ENCODE peak calls at places on chromosomes 11 and 22, in eight cellular contexts. L is psoas muscle, Z is lower lobe of right lung, J is BJ, E is tibial nerve, Y is cardiac fibroblast, Q is thoracic aorta, G is ovary. B is an unnamed sample.

GRCh38 chr22:42763965-42764480 is 43.4 kb upstream of the A4GALT start:
- DNase-seq in Y (no peak), E (no peak), Z (no peak), L (no peak), Q (no peak), J (no peak), G (no peak), B (no peak)

GRCh38 chr22:49524362-49524761 is 303.3 kb downstream of the BRD1 start:
- DNase-seq in E (no peak), Y (no peak), G (no peak), Z (no peak), L (no peak), Q (no peak), J (no peak), B (no peak)

GRCh38 chr22:27252282-27253049 is 549.1 kb downstream of the MN1 start:
- DNase-seq in Z (no peak), L (peak), G (no peak), E (no peak), J (peak), Y (peak), Q (no peak), B (peak)

GRCh38 chr22:44661659-44662569 is 40.1 kb upstream of the PRR5 start:
- DNase-seq in Z (peak), E (no peak), L (peak), Y (no peak), J (no peak), Q (no peak), G (no peak), B (no peak)

GRCh38 chr22:46538816-46539163 is 1.4 kb upstream of the CELSR1 start:
- DNase-seq in L (no peak), Z (no peak), G (no peak), Y (peak), J (no peak), Q (no peak), E (no peak), B (no peak)

GRCh38 chr22:36746571-36746970 is 29.3 kb downstream of the IFT27 start:
- DNase-seq in J (no peak), Z (no peak), G (no peak), E (no peak), Q (no peak), Y (no peak), L (no peak), B (no peak)

GRCh38 chr11:35609656-35610055 is 8.6 kb upstream of the FJX1 start:
- DNase-seq in E (no peak), Q (no peak), Z (no peak), J (no peak), L (no peak), G (no peak), Y (no peak), B (no peak)

GRCh38 chr11:27563201-27563600 is 56.6 kb upstream of the LIN7C start:
- DNase-seq in Y (peak), Q (no peak), G (no peak), Z (no peak), L (no peak), J (no peak), E (no peak), B (no peak)

GRCh38 chr22:50684986-50685385 is 12.4 kb downstream of the SHANK3 start:
- DNase-seq in E (no peak), J (no peak), Z (no peak), L (no peak), Q (no peak), G (no peak), Y (peak), B (peak)

GRCh38 chr22:20610243-20610686 is 102.9 kb downstream of the MED15 start:
- DNase-seq in Q (no peak), G (no peak), E (no peak), L (no peak), J (no peak), Y (no peak), Z (peak), B (no peak)

GRCh38 chr11:127376316-127376715 is 375.7 kb upstream of the KIRREL3 start:
- DNase-seq in Z (no peak), L (no peak), J (no peak), Y (no peak), Q (no peak), E (no peak), G (no peak), B (no peak)

GRCh38 chr11:122439911-122440782 is 215.4 kb upstream of the UBASH3B start:
- DNase-seq in E (no peak), L (peak), J (no peak), Y (peak), G (peak), Q (no peak), Z (no peak), B (no peak)

GRCh38 chr11:16193897-16194381 is 162.4 kb downstream of the SOX6 start:
- DNase-seq in Q (no peak), Y (no peak), Z (no peak), J (no peak), L (no peak), G (no peak), E (no peak), B (no peak)

GRCh38 chr22:26756675-26757293 is 99.4 kb downstream of the MIAT start:
- DNase-seq in Q (peak), E (peak), G (peak), J (no peak), Y (peak), L (peak), Z (peak), B (peak)

GRCh38 chr11:61372659-61373058 is 10.5 kb downstream of the TMEM138 start:
- DNase-seq in Y (no peak), L (no peak), Z (no peak), J (no peak), Q (no peak), E (no peak), G (no peak), B (no peak)

GRCh38 chr11:34492806-34493414 is 20.7 kb downstream of the ELF5 start:
- DNase-seq in L (no peak), Y (peak), E (peak), J (no peak), Z (peak), Q (no peak), G (peak), B (no peak)

GRCh38 chr11:79466411-79466810 is 25.6 kb upstream of the TENM4 start:
- DNase-seq in J (no peak), Q (no peak), E (no peak), Z (no peak), L (no peak), Y (peak), G (no peak), B (no peak)

GRCh38 chr11:68982134-68982533 is 1.3 kb upstream of the MRGPRD start:
- DNase-seq in G (no peak), Q (no peak), E (no peak), L (no peak), Z (no peak), J (no peak), Y (no peak), B (no peak)

GRCh38 chr11:44279483-44279882 is 30.5 kb downstream of the ALX4 start:
- DNase-seq in E (no peak), J (no peak), Q (no peak), G (no peak), L (no peak), Y (no peak), Z (no peak), B (no peak)

GRCh38 chr11:85680897-85681296 is 5.1 kb downstream of the CCDC89 start:
- DNase-seq in J (no peak), Z (no peak), Q (no peak), Y (no peak), G (no peak), E (no peak), L (no peak), B (no peak)

GRCh38 chr11:39374963-39375698 is 2084.3 kb downstream of the LRRC4C start:
- DNase-seq in G (no peak), Y (peak), J (no peak), Q (no peak), E (no peak), L (no peak), Z (no peak), B (no peak)

GRCh38 chr11:65851083-65851579 is 6.8 kb downstream of the CFL1 start:
- DNase-seq in Y (peak), Q (no peak), G (no peak), J (no peak), Z (no peak), E (no peak), L (no peak), B (no peak)

GRCh38 chr11:116427903-116428637 is 344.7 kb downstream of the BUD13 start:
- DNase-seq in G (peak), E (peak), Y (no peak), L (no peak), Z (no peak), J (no peak), Q (no peak), B (no peak)

GRCh38 chr11:126484266-126484665 is 128.8 kb downstream of the ST3GAL4 start:
- DNase-seq in Y (peak), G (no peak), Z (no peak), E (no peak), Q (no peak), J (no peak), L (no peak), B (no peak)

GRCh38 chr11:57792870-57793269 is 31.3 kb downstream of the CTNND1 start:
- DNase-seq in Z (no peak), Q (no peak), E (no peak), G (no peak), J (no peak), L (no peak), Y (peak), B (no peak)

GRCh38 chr11:33753304-33753703 is 17.1 kb upstream of the CD59 start:
- DNase-seq in Z (no peak), L (peak), Y (peak), E (no peak), G (no peak), J (no peak), Q (no peak), B (no peak)

GRCh38 chr22:37884420-37884819 is 21.7 kb upstream of the MICALL1 start:
- DNase-seq in L (no peak), Q (no peak), E (no peak), J (peak), G (no peak), Z (no peak), Y (no peak), B (no peak)

GRCh38 chr22:38570841-38571364 is 920 bp upstream of the DMC1 start:
- DNase-seq in J (no peak), Z (peak), L (peak), Y (peak), E (no peak), Q (no peak), G (peak), B (peak)

GRCh38 chr11:112965601-112966125 is 4.4 kb downstream of the NCAM1 start:
- DNase-seq in Z (no peak), Y (no peak), Q (no peak), E (no peak), L (no peak), J (no peak), G (no peak), B (no peak)

GRCh38 chr11:112961751-112962747 is 829 bp downstream of the NCAM1 start:
- DNase-seq in E (no peak), L (peak), Z (peak), Q (no peak), J (no peak), Y (no peak), G (peak), B (peak)

GRCh38 chr11:112963368-112963955 is 2.2 kb downstream of the NCAM1 start:
- DNase-seq in J (no peak), Y (no peak), Z (no peak), G (peak), Q (no peak), L (peak), E (no peak), B (no peak)

GRCh38 chr11:112961146-112961668 is at the start of gene NCAM1:
- DNase-seq in L (peak), G (peak), Q (peak), Z (peak), E (peak), Y (peak), J (no peak), B (peak)

GRCh38 chr11:112962854-112963367 is 1.7 kb downstream of the NCAM1 start:
- DNase-seq in J (no peak), G (peak), E (no peak), Y (no peak), L (peak), Z (peak), Q (peak), B (peak)
- TF ChIP-seq CTCF in J (no peak), G (no peak), E (no peak), Y (no peak), L (no peak), Z (no peak), Q (no peak), B (no peak)

GRCh38 chr22:35116269-35116668 is 50.3 kb downstream of the ISX start:
- DNase-seq in G (no peak), Y (no peak), J (no peak), L (no peak), Q (no peak), E (no peak), Z (no peak), B (no peak)

GRCh38 chr22:35114296-35114980 is 48.5 kb downstream of the ISX start:
- DNase-seq in J (no peak), E (no peak), Z (no peak), Y (no peak), G (no peak), L (no peak), Q (no peak), B (no peak)

GRCh38 chr22:35119494-35119893 is 53.5 kb downstream of the ISX start:
- DNase-seq in Z (no peak), L (no peak), G (no peak), Q (no peak), J (no peak), Y (no peak), E (no peak), B (no peak)

GRCh38 chr22:35115515-35115914 is 49.6 kb downstream of the ISX start:
- DNase-seq in J (no peak), G (no peak), Y (no peak), E (no peak), L (no peak), Z (no peak), Q (no peak), B (no peak)

GRCh38 chr22:35116817-35117216 is 50.9 kb downstream of the ISX start:
- DNase-seq in J (no peak), L (no peak), Q (no peak), Z (no peak), G (no peak), Y (no peak), E (no peak), B (no peak)
- TF ChIP-seq CTCF in J (no peak), L (no peak), Q (no peak), Z (no peak), G (no peak), Y (no peak), E (no peak), B (no peak)

GRCh38 chr11:72103754-72104167 is 664 bp upstream of the LAMTOR1 start:
- DNase-seq in Y (no peak), G (no peak), L (no peak), Q (no peak), J (no peak), E (no peak), Z (no peak), B (no peak)
- TF ChIP-seq CTCF in Y (no peak), G (no peak), L (no peak), Q (no peak), J (no peak), E (no peak), Z (no peak), B (no peak)

GRCh38 chr11:7471071-7471470 is 14.2 kb upstream of the OLFML1 start:
- DNase-seq in Q (no peak), J (no peak), Z (no peak), G (no peak), E (no peak), L (no peak), Y (no peak), B (no peak)
- TF ChIP-seq CTCF in Q (no peak), J (no peak), Z (no peak), G (no peak), E (no peak), L (no peak), Y (no peak), B (no peak)

B was measured in left lung.